ENCODE peak calls at places on chromosome 15, in six cellular contexts. K is choroid plexus epithelial cell, X is stomach, F is epithelial cell of esophagus, V is fibroblast of mammary gland, U is mucosa of descending colon. C is an unnamed sample.

GRCh38 chr15:51771773-51772172 is 20.4 kb downstream of the TMOD2 start:
- DNase-seq in K (no peak), X (no peak), F (no peak), V (no peak), U (no peak), C (no peak)

GRCh38 chr15:52221730-52222129 is 30.5 kb upstream of the GNB5 start:
- DNase-seq in K (no peak), X (no peak), F (no peak), V (no peak), U (no peak), C (no peak)

GRCh38 chr15:92029767-92030166 is 176.3 kb downstream of the SLCO3A1 start:
- DNase-seq in K (no peak), X (no peak), F (no peak), V (no peak), U (no peak), C (no peak)

GRCh38 chr15:79978694-79979519 is 7.9 kb upstream of the BCL2A1 start:
- DNase-seq in K (peak; percentile 87), X (no peak), F (peak; percentile 79), V (peak; percentile 90), U (no peak), C (peak; percentile 36)

GRCh38 chr15:38130739-38131498 is 121.7 kb upstream of the SPRED1 start:
- DNase-seq in K (peak; percentile 99), X (peak; percentile 49), F (peak; percentile 92), V (peak; percentile 100), U (peak; percentile 79), C (peak; percentile 87)

GRCh38 chr15:24955549-24955929 is 752 bp downstream of the SNRPN start:
- DNase-seq in K (no peak), X (no peak), F (no peak), V (no peak), U (peak; percentile 56), C (no peak)

GRCh38 chr15:40369971-40370370 is 12.0 kb downstream of the DISP2 start:
- DNase-seq in K (no peak), X (no peak), F (no peak), V (no peak), U (no peak), C (no peak)

GRCh38 chr15:85473455-85473854 is 93.1 kb downstream of the AKAP13 start:
- DNase-seq in K (peak; percentile 83), X (no peak), F (no peak), V (peak; percentile 64), U (no peak), C (no peak)

GRCh38 chr15:91625506-91625905 is 228.0 kb upstream of the SLCO3A1 start:
- DNase-seq in K (no peak), X (no peak), F (peak; percentile 8), V (no peak), U (no peak), C (no peak)

GRCh38 chr15:57122080-57122845 is 203.8 kb downstream of the TCF12 start:
- DNase-seq in K (peak; percentile 34), X (no peak), F (no peak), V (no peak), U (no peak), C (no peak)

DNA sequence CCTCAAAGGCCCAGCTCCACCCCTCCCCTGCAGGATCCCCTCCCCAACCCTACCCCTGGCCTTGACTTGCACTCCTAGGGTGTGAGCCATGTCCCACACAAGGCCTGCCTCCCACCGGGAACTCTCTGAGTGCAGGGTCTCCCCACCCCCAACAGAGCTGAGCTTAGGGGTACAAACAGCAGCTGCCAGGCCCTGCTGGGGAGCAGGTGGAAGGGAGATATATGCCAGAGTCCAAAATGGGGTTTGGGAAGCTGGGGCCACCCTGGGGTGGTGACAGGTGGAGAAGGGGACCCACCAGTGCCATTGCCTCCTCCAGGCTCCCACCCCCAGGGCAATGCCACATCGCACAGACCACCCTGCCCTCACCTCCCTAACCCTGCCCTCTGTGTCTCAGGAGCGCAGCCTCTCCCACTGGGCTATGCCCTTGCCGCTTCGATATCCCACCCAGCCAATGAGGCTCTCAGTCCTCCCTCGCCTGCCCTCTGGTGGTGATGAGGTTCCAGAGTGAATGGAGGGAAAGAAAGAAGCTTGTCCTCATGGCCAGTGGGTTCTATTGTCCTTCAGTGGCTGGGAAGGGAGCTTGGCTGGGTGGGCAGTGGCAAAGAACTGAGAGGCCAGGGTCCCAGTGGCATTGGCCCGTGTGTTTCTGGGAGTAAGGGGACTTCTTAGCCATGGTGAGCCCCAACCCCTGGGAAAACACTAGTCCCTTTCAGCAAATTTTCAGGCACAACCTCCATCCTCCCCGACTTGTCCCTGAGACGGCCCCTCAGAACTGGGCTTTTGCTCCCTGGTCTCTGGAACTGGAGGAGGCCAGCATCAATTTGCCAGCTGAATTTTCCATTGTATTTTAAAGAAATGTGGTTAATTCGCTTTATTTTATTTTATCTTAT is 46.8 kb downstream of the CYP11A1 start:
- DNase-seq in K (peak; percentile 67), X (peak; percentile 44), F (peak; percentile 46), V (peak; percentile 55), U (no peak), C (no peak)
- TF ChIP-seq CTCF in K (peak; percentile 90), X (peak; percentile 43), F (peak; percentile 82), V (peak; percentile 88), U (no peak), C (peak; percentile 73)

GRCh38 chr15:64146041-64146440 is 5.5 kb upstream of the SNX22 start:
- DNase-seq in K (no peak), X (no peak), F (no peak), V (no peak), U (no peak), C (no peak)
- H3K4me3 ChIP-seq in K (no peak overlapping the region), X (no peak overlapping the region), F (no peak overlapping the region), V (no peak overlapping the region), U (no peak overlapping the region), C (no peak overlapping the region)

GRCh38 chr15:72472907-72473669 is 1.0 kb upstream of the ARIH1 start:
- DNase-seq in K (peak; percentile 69), X (no peak), F (no peak), V (peak; percentile 55), U (no peak), C (no peak)
- TF ChIP-seq CTCF in K (peak; percentile 52), X (no peak), F (peak; percentile 28), V (peak; percentile 40), U (no peak), C (peak; percentile 20)

GRCh38 chr15:71485094-71485693 is 325.2 kb upstream of the NR2E3 start:
- DNase-seq in K (no peak), X (no peak), F (no peak), V (no peak), U (no peak), C (no peak)
- H3K4me3 ChIP-seq in K (no peak overlapping the region), X (no peak overlapping the region), F (no peak overlapping the region), V (no peak overlapping the region), U (no peak overlapping the region), C (no peak overlapping the region)

GRCh38 chr15:78909791-78910228 is 35.0 kb downstream of the CTSH start:
- DNase-seq in K (peak; percentile 63), X (no peak), F (peak; percentile 54), V (peak; percentile 55), U (no peak), C (no peak)

GRCh38 chr15:78909160-78909695 is 35.6 kb downstream of the CTSH start:
- DNase-seq in K (no peak), X (no peak), F (no peak), V (no peak), U (no peak), C (no peak)

GRCh38 chr15:78904599-78905358 is 32.1 kb downstream of the MORF4L1 start:
- DNase-seq in K (no peak), X (no peak), F (no peak), V (no peak), U (no peak), C (no peak)

GRCh38 chr15:78906310-78906608 is 33.6 kb downstream of the MORF4L1 start:
- DNase-seq in K (peak; percentile 82), X (peak; percentile 69), F (peak; percentile 65), V (peak; percentile 92), U (no peak), C (no peak)

DNA sequence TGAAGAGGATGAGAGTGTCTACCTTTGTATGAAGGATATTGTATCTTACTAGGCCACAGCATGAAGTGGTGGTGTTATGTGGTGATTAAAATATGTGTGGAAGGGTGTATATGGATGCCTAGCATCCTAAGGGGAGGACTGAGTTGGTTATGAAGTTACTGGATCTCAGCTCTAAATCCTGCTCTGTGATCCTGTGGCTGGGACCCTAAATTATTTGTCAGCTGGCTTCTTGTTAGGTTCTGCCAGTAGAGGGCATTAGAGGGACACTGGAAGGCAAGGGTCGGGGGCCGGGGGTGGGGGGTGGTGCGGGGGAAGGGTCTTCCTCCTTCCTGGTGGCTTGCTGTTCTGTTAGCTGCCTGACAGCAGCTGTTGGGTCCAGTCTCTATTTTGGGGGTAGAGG is 34.9 kb downstream of the MORF4L1 start:
- DNase-seq in K (no peak), X (no peak), F (no peak), V (no peak), U (no peak), C (no peak)
- TF ChIP-seq CTCF in K (peak; percentile 42), X (no peak), F (peak; percentile 26), V (peak; percentile 25), U (no peak), C (peak; percentile 44)

GRCh38 chr15:55615445-55615844 is 27.3 kb upstream of the PYGO1 start:
- DNase-seq in K (no peak), X (no peak), F (no peak), V (no peak), U (no peak), C (no peak)
- H3K4me3 ChIP-seq in K (no peak overlapping the region), X (no peak overlapping the region), F (no peak overlapping the region), V (no peak overlapping the region), U (no peak overlapping the region), C (no peak overlapping the region)

DNA sequence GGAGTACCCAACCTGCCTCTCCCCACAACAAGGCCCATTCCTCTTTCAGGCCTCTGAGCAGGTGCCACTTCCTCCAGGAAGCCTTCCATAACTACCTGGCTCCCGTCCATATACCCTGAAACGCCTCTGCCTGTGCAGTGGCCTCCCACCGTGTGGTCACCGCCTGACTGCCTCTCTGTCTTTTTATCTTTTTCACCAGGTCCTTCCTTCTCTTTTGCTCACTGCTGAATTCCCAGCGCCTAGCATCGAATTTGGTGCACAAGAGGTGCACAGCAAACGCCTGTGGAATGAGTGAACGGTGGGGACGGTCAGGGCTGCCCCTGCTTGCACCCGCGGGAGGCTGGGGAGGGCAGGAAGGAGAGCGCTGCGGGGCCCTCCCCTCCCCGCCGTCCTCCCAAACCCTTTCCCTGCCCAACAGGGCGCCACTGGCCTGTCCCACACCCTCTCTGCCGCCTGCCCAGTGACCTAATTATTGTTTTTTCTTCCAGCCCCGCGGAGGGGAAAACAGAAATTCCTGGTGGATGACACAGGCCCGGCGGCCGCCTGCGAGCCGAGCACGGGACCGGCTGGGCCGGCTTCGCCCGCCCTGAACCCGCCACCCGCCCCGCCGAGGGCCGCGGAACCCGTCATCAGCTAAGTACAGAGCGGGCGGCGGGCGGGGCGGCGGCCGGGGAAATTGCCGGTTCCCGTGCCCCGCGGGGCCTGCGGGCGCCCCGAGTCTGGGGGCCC is 140.1 kb downstream of the SMAD6 start:
- DNase-seq in K (peak; percentile 95), X (peak; percentile 88), F (peak; percentile 94), V (peak; percentile 85), U (peak; percentile 81), C (peak; percentile 91)
- TF ChIP-seq CTCF in K (no peak), X (no peak), F (no peak), V (no peak), U (no peak), C (peak; percentile 4)

C was measured in retinal pigment epithelial cell.